ENCODE peak calls at places on chromosomes 4 and X, in nine cellular contexts. T is HepG2; N is AG09309; M is MM.1S; Q is adrenal gland; J is Karpas-422; D is coronary artery; S is naive thymus-derived CD4-positive, alpha-beta T cell; F is cardiac fibroblast. P is an unnamed sample.

GRCh38 chr4:7197910-7198309 is 5.6 kb downstream of the SORCS2 start:
- DNase-seq in M (no peak), T (no peak), N (no peak), D (peak), J (no peak), S (no peak), Q (no peak), F (no peak), P (no peak)

GRCh38 chr4:117400039-117400835 is 314.9 kb upstream of the TRAM1L1 start:
- DNase-seq in Q (no peak), S (no peak), T (peak), N (no peak), F (peak), M (no peak), J (no peak), D (no peak), P (no peak)

GRCh38 chr4:534576-535151 is 35.7 kb downstream of the PIGG start:
- DNase-seq in T (no peak), F (no peak), N (no peak), S (no peak), D (peak), Q (no peak), M (no peak), J (no peak), P (no peak)

GRCh38 chr4:10716163-10716562 is 31.6 kb upstream of the CLNK start:
- DNase-seq in N (no peak), J (no peak), F (no peak), D (no peak), T (no peak), M (no peak), Q (no peak), S (no peak), P (no peak)

GRCh38 chrX:41475611-41476241 is 28.6 kb downstream of the NYX start:
- DNase-seq in F (no peak), S (no peak), J (no peak), T (peak), N (no peak), Q (no peak), D (no peak), M (no peak), P (no peak)

GRCh38 chr4:14829795-14830194 is 172.5 kb upstream of the CPEB2 start:
- DNase-seq in J (no peak), Q (no peak), T (peak), D (no peak), F (no peak), S (no peak), N (no peak), M (no peak), P (no peak)

GRCh38 chrX:149539283-149540132 is 1.3 kb upstream of the EOLA1 start:
- DNase-seq in F (peak), S (peak), Q (peak), N (peak), D (peak), J (peak), T (peak), M (peak), P (peak)

GRCh38 chrX:53494427-53494826 is 60.3 kb upstream of the HSD17B10 start:
- DNase-seq in T (no peak), J (no peak), S (no peak), M (no peak), F (peak), N (no peak), D (no peak), Q (peak), P (no peak)

GRCh38 chr4:42412251-42412650 is 15.0 kb downstream of the SHISA3 start:
- DNase-seq in Q (no peak), F (peak), D (no peak), T (no peak), N (peak), M (no peak), S (no peak), J (no peak), P (no peak)

GRCh38 chr4:3304831-3305609 is 12.2 kb downstream of the RGS12 start:
- DNase-seq in J (no peak), M (no peak), T (no peak), S (no peak), D (peak), Q (peak), N (no peak), F (peak), P (no peak)

GRCh38 chr4:62706423-62706822 is 1506.3 kb downstream of the ADGRL3 start:
- DNase-seq in M (no peak), Q (no peak), N (no peak), T (no peak), J (no peak), F (no peak), S (no peak), D (no peak), P (no peak)

GRCh38 chr4:145732001-145732400 is 52.1 kb downstream of the C4orf51 start:
- DNase-seq in Q (no peak), D (no peak), T (no peak), J (no peak), F (no peak), M (no peak), N (no peak), S (no peak), P (no peak)
- H3K4me3 ChIP-seq in Q (no peak), D (peak), T (peak), J (no peak), F (no peak), M (peak), N (no peak), S (peak), P (no peak)

DNA sequence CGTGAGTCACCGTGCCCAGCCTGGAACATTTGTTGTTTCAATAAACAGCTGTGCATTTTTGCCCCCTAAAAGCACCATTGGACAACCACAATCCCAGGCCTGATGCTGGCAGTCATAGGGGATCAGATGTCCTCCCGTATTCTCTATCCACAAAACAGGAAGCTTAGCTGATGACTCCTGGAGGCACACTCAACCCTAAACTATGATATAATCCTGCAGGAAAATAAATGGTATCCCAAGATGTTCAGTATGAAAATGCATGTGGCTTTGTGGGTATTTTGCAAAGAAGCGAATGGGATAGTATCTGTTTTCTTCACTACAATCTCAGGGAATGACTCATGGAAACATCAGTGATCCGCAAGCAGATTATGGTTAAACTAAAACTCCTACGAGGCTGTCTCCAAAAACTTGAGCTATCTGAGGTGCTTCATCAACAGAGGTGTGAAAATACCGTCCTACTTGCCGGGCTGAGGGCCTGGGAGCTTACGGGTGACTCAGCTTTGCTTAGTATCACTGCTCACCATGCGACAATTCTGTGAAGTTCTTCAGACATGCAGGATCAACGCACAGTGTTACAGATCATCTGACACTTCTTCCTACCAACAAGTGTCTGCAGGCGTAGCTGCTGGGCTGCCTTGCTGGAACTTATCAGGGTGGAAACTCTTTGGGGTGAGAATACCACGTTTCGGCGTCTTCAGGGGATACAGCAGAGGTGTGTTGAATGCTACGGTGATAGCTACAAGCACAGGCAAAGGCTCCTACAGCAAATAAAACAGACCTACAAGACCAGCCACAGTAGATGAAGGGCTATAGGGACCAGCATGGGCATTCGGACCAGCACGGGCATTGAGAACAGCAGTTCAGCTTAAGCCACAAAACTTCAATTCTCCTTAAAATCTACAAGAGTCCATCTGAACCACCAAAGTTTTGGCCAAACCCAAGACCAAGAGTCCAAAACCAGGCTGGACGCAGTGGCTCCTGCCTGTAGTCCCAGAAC is 148.5 kb downstream of the DHRSX start:
- DNase-seq in S (no peak), J (no peak), Q (no peak), F (peak), T (no peak), M (no peak), N (peak), D (no peak), P (no peak)
- H3K4me3 ChIP-seq in S (no peak), J (no peak), Q (no peak), F (no peak), T (no peak), M (no peak), N (no peak), D (no peak), P (no peak)

GRCh38 chrX:2406891-2407518 is 93.8 kb downstream of the DHRSX start:
- DNase-seq in T (no peak), M (no peak), D (no peak), Q (no peak), S (no peak), J (peak), N (no peak), F (no peak), P (no peak)
- H3K4me3 ChIP-seq in T (no peak), M (no peak), D (no peak), Q (no peak), S (no peak), J (no peak), N (no peak), F (no peak), P (no peak)

GRCh38 chrX:47573334-47574095 is 8.7 kb upstream of the TIMP1 start:
- DNase-seq in F (peak), M (no peak), T (no peak), D (no peak), S (no peak), Q (no peak), J (peak), N (no peak), P (no peak)
- H3K4me3 ChIP-seq in F (peak), M (no peak), T (no peak), D (peak), S (no peak), Q (no peak), J (no peak), N (no peak), P (no peak)